ENCODE peak calls at places on chromosome 10, in four cellular contexts. S is omental fat pad; C is body of pancreas; H is activated CD8-positive, alpha-beta T cell treated with anti-CD3 and anti-CD28 coated beads for 36 hours. R is an unnamed sample.
A peak's percentile ranks its signal among the peaks of the same experiment; 100 is the strongest.

GRCh38 chr10:119209050-119209735 is 1.8 kb downstream of the GRK5 start:
- ATAC-seq in S (peak; percentile 29), C (no peak), H (peak; percentile 22), R (peak; percentile 39)

GRCh38 chr10:123160311-123160980 is 6.2 kb downstream of the BUB3 start:
- ATAC-seq in S (no peak), C (no peak), H (peak; percentile 91), R (peak; percentile 67)

GRCh38 chr10:72329290-72330058 is 25.2 kb downstream of the DNAJB12 start:
- ATAC-seq in S (no peak), C (peak; percentile 62), H (no peak), R (no peak)

GRCh38 chr10:21975378-21975990 is 28.0 kb downstream of the DNAJC1 start:
- ATAC-seq in S (no peak), C (no peak), H (no peak), R (no peak)

GRCh38 chr10:97522071-97522470 is 23.3 kb downstream of the UBTD1 start:
- ATAC-seq in S (no peak), C (no peak), H (no peak), R (no peak)

GRCh38 chr10:12353399-12354027 is 4.2 kb downstream of the CAMK1D start:
- ATAC-seq in S (no peak), C (no peak), H (no peak), R (no peak)

GRCh38 chr10:24670964-24671670 is 52.6 kb downstream of the ARHGAP21 start:
- ATAC-seq in S (no peak), C (no peak), H (no peak), R (no peak)

GRCh38 chr10:78013564-78013963 is 15.8 kb downstream of the POLR3A start:
- ATAC-seq in S (no peak), C (no peak), H (no peak), R (no peak)